ENCODE peak calls at places on chromosome X, in nine cellular contexts. S, D, N, A, P, X, B, O and E are unnamed samples. For H3K27me3 and H3K9me3, the result is how much of the 10 kb centered on the place peaks cover.

GRCh38 chrX:150062292-150063137 is 124.2 kb upstream of the EOLA2 start:
- DNase-seq in B (no peak), A (peak), S (no peak), O (no peak), X (no peak), D (peak), P (no peak), N (no peak), E (peak)

GRCh38 chrX:153582896-153583295 is 16.0 kb downstream of the CCNQ start:
- DNase-seq in D (peak), P (peak), B (no peak), N (peak), S (no peak), X (peak), O (no peak), A (no peak), E (no peak)

GRCh38 chrX:38968344-38968743 is 167.1 kb downstream of the MID1IP1 start:
- DNase-seq in N (no peak), A (no peak), P (no peak), D (no peak), O (no peak), X (no peak), B (no peak), S (peak), E (no peak)

GRCh38 chrX:155216940-155217450 is 735 bp downstream of the VBP1 start:
- DNase-seq in N (no peak), S (peak), O (no peak), X (no peak), P (no peak), B (no peak), D (no peak), A (peak), E (no peak)

GRCh38 chrX:9745417-9746115 is 20.1 kb downstream of the GPR143 start:
- DNase-seq in P (peak), X (no peak), S (no peak), B (no peak), N (no peak), D (no peak), A (no peak), O (no peak), E (no peak)

GRCh38 chrX:8914636-8915035 is 113.5 kb upstream of the FAM9A start:
- DNase-seq in S (no peak), X (no peak), D (no peak), N (no peak), B (no peak), A (no peak), O (no peak), P (no peak), E (no peak)

GRCh38 chrX:133961046-133961445 is 24.3 kb downstream of the GPC3 start:
- DNase-seq in X (no peak), N (no peak), S (no peak), A (no peak), B (no peak), O (no peak), P (no peak), D (no peak), E (no peak)

GRCh38 chrX:39238017-39238416 is 436.8 kb downstream of the MID1IP1 start:
- DNase-seq in D (no peak), O (no peak), P (no peak), B (no peak), S (no peak), X (no peak), N (no peak), A (no peak), E (no peak)

GRCh38 chrX:85213792-85214530 is 29.6 kb downstream of the SATL1 start:
- DNase-seq in B (no peak), D (no peak), X (no peak), A (no peak), N (no peak), O (no peak), P (no peak), S (no peak), E (no peak)

GRCh38 chrX:85017721-85018120 is 14.0 kb downstream of the APOOL start:
- DNase-seq in A (no peak), P (no peak), D (no peak), N (no peak), O (no peak), X (no peak), B (no peak), S (no peak), E (no peak)

GRCh38 chrX:2500091-2500680 is 590 bp downstream of the DHRSX start:
- DNase-seq in D (peak), N (no peak), B (no peak), A (peak), S (peak), O (no peak), P (peak), X (peak), E (peak)

GRCh38 chrX:11756354-11757318 is 1.4 kb upstream of the MSL3 start:
- DNase-seq in A (peak), N (no peak), B (no peak), O (no peak), S (no peak), P (no peak), X (no peak), D (no peak), E (peak)

GRCh38 chrX:150316564-150316963 is 46.6 kb upstream of the MAMLD1 start:
- DNase-seq in P (peak), B (no peak), A (no peak), S (no peak), O (no peak), D (no peak), X (no peak), N (no peak), E (no peak)

GRCh38 chrX:96752776-96753175 is 68.1 kb downstream of the DIAPH2 start:
- DNase-seq in A (no peak), X (no peak), S (no peak), B (no peak), O (no peak), D (no peak), N (no peak), P (no peak), E (no peak)

GRCh38 chrX:129125515-129125914 is 397.8 kb downstream of the SMARCA1 start:
- DNase-seq in X (no peak), A (no peak), S (no peak), D (no peak), N (no peak), B (no peak), P (no peak), O (no peak), E (no peak)

GRCh38 chrX:106698693-106699092 is 27.8 kb upstream of the RNF128 start:
- DNase-seq in B (no peak), P (no peak), O (no peak), N (no peak), X (peak), S (no peak), A (no peak), D (no peak), E (peak)

GRCh38 chrX:39912126-39912525 is 185.6 kb downstream of the BCOR start:
- DNase-seq in X (no peak), P (no peak), D (no peak), S (no peak), B (no peak), A (no peak), O (no peak), N (no peak), E (no peak)

GRCh38 chrX:130738638-130739195 is 164.3 kb downstream of the ENOX2 start:
- DNase-seq in P (no peak), B (peak), O (no peak), X (no peak), D (no peak), S (no peak), N (no peak), A (no peak), E (no peak)

GRCh38 chrX:71177327-71177726 is 32.7 kb downstream of the NLGN3 start:
- DNase-seq in A (no peak), N (no peak), B (no peak), D (no peak), P (no peak), S (no peak), O (no peak), X (no peak), E (no peak)

GRCh38 chrX:13688772-13689518 is at the start of gene RAB9A:
- DNase-seq in B (peak), S (peak), P (peak), X (peak), O (peak), D (peak), N (peak), A (peak), E (peak)

GRCh38 chrX:17633546-17633945 is 103.7 kb upstream of the SCML1 start:
- DNase-seq in O (no peak), S (no peak), P (no peak), D (no peak), B (no peak), X (no peak), A (no peak), N (no peak), E (no peak)

GRCh38 chrX:133297284-133297683 is 79.1 kb upstream of the TFDP3 start:
- DNase-seq in P (no peak), X (peak), O (no peak), B (no peak), N (no peak), D (no peak), A (peak), S (no peak), E (peak)

GRCh38 chrX:69173906-69174305 is 8.7 kb upstream of the PJA1 start:
- DNase-seq in A (no peak), D (no peak), N (no peak), P (no peak), O (no peak), B (no peak), S (no peak), X (no peak), E (no peak)

GRCh38 chrX:105872921-105873320 is 50.6 kb downstream of the NRK start:
- DNase-seq in P (no peak), N (no peak), O (no peak), X (peak), S (no peak), B (no peak), A (peak), D (no peak), E (no peak)

GRCh38 chrX:135003876-135004623 is 13.3 kb downstream of the SMIM10 start:
- DNase-seq in O (peak), S (peak), A (peak), N (peak), D (peak), B (peak), P (peak), X (peak), E (peak)

GRCh38 chrX:37361596-37361995 is 12.4 kb downstream of the PRRG1 start:
- DNase-seq in B (no peak), P (no peak), D (no peak), X (no peak), A (no peak), S (no peak), O (no peak), N (no peak), E (no peak)

GRCh38 chrX:65667503-65668355 is at the start of gene MSN:
- DNase-seq in B (peak), N (peak), S (peak), X (peak), A (peak), P (peak), D (peak), O (peak), E (peak)

GRCh38 chrX:11953615-11954014 is 184.7 kb upstream of the FRMPD4 start:
- DNase-seq in O (no peak), P (no peak), D (no peak), A (peak), B (peak), X (peak), S (no peak), N (no peak), E (peak)

GRCh38 chrX:69424161-69424560 is 80.0 kb upstream of the NALF2 start:
- DNase-seq in S (peak), A (peak), O (no peak), B (no peak), N (no peak), X (no peak), P (no peak), D (no peak), E (no peak)

GRCh38 chrX:38514014-38514854 is 47.1 kb upstream of the TSPAN7 start:
- DNase-seq in D (no peak), O (no peak), A (no peak), X (no peak), B (no peak), S (no peak), N (no peak), P (no peak), E (no peak)

GRCh38 chrX:39897741-39898097 is 200.0 kb downstream of the BCOR start:
- DNase-seq in D (no peak), N (no peak), A (peak), S (no peak), X (no peak), O (no peak), P (no peak), B (no peak), E (no peak)

DNA sequence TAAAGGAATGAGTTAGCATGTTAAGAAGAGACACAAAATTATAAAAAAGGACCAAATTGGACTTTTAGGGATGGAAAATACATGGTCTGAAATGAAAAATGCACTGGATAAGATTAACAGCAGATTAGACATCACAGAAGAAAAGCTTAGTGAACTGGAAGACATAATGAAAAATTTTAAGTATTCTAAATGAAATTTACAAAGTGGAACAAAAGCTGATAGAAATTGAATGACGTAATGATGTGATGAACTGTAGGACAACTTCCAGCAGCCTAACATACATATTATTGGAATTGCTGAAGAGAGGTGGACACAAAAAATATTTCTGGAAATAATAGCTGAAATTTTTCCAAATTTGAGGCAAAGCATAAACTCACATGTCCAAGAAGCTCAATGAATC is 39.6 kb upstream of the GPR173 start:
- DNase-seq in D (no peak), N (no peak), X (no peak), A (no peak), B (no peak), S (no peak), P (no peak), O (no peak), E (no peak)
- H3K27me3 ChIP-seq in D (under half), N (under half), X (under half), A (under half), B (under half), S (under half), P (under half), O (under half), E (under half)

GRCh38 chrX:57964975-57965374 is 54.7 kb upstream of the ZXDA start:
- DNase-seq in O (no peak), X (no peak), N (no peak), A (peak), D (no peak), B (no peak), P (no peak), S (no peak), E (no peak)
- H3K9me3 ChIP-seq in O (under half), X (under half), N (under half), A (under half), D (under half), B (under half), P (under half), S (under half), E (under half)

GRCh38 chrX:22481436-22481835 is 208.7 kb downstream of the CBLL2 start:
- DNase-seq in A (no peak), D (no peak), N (no peak), O (no peak), S (no peak), X (no peak), B (no peak), P (no peak), E (no peak)
- H3K27me3 ChIP-seq in A (under half), D (under half), N (under half), O (under half), S (under half), X (under half), B (under half), P (under half), E (under half)

GRCh38 chrX:144768540-144768939 is 478.8 kb upstream of the SPANXN1 start:
- DNase-seq in X (no peak), A (no peak), O (no peak), S (no peak), D (no peak), N (no peak), P (no peak), B (no peak), E (no peak)
- H3K9me3 ChIP-seq in X (under half), A (under half), O (under half), S (under half), D (under half), N (under half), P (under half), B (under half), E (under half)

GRCh38 chrX:66833426-66833825 is 194.5 kb upstream of the EDA2R start:
- DNase-seq in P (no peak), S (no peak), O (no peak), A (no peak), X (no peak), D (no peak), B (no peak), N (no peak), E (no peak)
- H3K27me3 ChIP-seq in P (under half), S (under half), O (under half), A (under half), X (under half), D (under half), B (under half), N (under half), E (under half)

DNA sequence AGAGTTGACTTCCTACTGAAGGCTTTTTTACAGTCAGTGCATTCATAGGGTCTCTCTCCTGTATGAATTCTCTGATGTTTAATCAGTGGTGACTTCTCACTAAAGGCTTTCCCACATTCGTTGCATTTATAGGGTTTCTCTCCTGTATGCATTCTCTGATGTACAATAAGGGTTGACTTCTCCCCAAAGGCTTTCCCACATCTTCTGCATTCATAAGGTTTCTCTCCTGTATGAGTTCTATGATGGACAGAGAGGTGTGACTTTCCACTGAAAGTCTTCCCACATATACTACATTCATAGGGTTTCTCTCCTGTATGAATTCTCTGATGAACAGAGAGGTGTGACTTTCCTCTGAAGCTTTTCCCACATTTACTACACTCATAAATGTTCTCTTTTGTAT is 45.2 kb downstream of the ZNF674 start:
- DNase-seq in X (no peak), P (no peak), O (no peak), B (no peak), D (no peak), N (no peak), S (no peak), A (no peak), E (no peak)
- H3K9me3 ChIP-seq in X (under half), P (under half), O (under half), B (half or more), D (under half), N (under half), S (under half), A (under half), E (under half)

GRCh38 chrX:108541286-108541685 is 101.6 kb downstream of the COL4A5 start:
- DNase-seq in P (no peak), O (no peak), B (peak), X (no peak), N (no peak), D (no peak), A (no peak), S (no peak), E (no peak)
- H3K27me3 ChIP-seq in P (under half), O (under half), B (under half), X (under half), N (under half), D (under half), A (under half), S (under half), E (under half)

GRCh38 chrX:148416142-148416541 is 84.3 kb upstream of the AFF2 start:
- DNase-seq in O (no peak), B (no peak), A (no peak), N (no peak), X (peak), D (no peak), S (no peak), P (no peak), E (no peak)
- H3K9me3 ChIP-seq in O (under half), B (under half), A (under half), N (under half), X (under half), D (under half), S (under half), P (under half), E (under half)

GRCh38 chrX:120301497-120301896 is 9.8 kb downstream of the TMEM255A start:
- DNase-seq in X (peak), S (no peak), B (no peak), N (no peak), D (no peak), O (no peak), P (no peak), A (no peak), E (no peak)
- H3K27me3 ChIP-seq in X (under half), S (under half), B (under half), N (under half), D (under half), O (under half), P (under half), A (under half), E (under half)

DNA sequence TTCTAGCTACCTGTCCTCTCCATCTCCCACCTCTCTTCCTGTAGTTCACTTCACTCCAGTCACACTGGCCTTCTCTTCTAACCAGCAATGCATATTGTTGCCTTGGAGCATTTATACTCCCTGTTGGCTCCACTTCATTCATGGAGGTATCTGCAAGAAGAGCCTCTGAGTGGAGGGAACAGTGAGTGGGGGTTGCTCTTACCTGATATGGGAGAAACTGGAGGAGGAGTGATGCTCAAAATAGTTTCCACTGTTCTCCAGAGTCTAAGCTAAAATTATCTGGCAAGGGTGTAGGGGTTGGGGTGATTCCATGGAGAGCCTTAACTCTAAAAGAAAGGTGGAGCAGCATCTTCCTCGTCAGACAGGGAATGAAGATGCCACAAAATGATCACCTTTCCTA is 28.9 kb upstream of the DDX53 start:
- DNase-seq in N (no peak), B (no peak), D (no peak), P (no peak), X (no peak), A (no peak), O (no peak), S (no peak), E (no peak)
- H3K9me3 ChIP-seq in N (under half), B (under half), D (under half), P (under half), X (under half), A (under half), O (under half), S (under half), E (under half)